ENCODE peak calls at places on chromosomes 2 and 18, in five cellular contexts. T is GM23248, R is neural progenitor cell, N is HCT116, E is hepatocyte. P is an unnamed sample.

GRCh38 chr2:26033270-26033768 is 565 bp upstream of the RAB10 start:
- DNase-seq in R (peak), E (peak), N (peak), T (peak), P (peak)

GRCh38 chr2:240916571-240917008 is 10.5 kb downstream of the CROCC2 start:
- DNase-seq in E (peak), T (peak), R (peak), N (no peak), P (peak)

GRCh38 chr18:23761941-23762340 is 72.7 kb downstream of the LAMA3 start:
- DNase-seq in E (no peak), R (no peak), T (no peak), N (no peak), P (no peak)

GRCh38 chr2:143635302-143635701 is 506.1 kb downstream of the ARHGAP15 start:
- DNase-seq in N (no peak), R (no peak), T (no peak), E (no peak), P (no peak)

GRCh38 chr2:216664593-216665034 is 30.7 kb downstream of the IGFBP5 start:
- DNase-seq in T (peak), N (no peak), R (peak), E (peak), P (peak)

GRCh38 chr18:33821503-33821902 is 243.5 kb downstream of the ASXL3 start:
- DNase-seq in E (peak), T (peak), R (no peak), N (no peak), P (peak)

GRCh38 chr2:232871835-232872736 is 2.0 kb downstream of the SNORC start:
- DNase-seq in N (no peak), T (no peak), E (no peak), R (no peak), P (no peak)

GRCh38 chr2:107721581-107721980 is 105.1 kb upstream of the RGPD4 start:
- DNase-seq in E (no peak), R (no peak), N (no peak), T (no peak), P (no peak)

GRCh38 chr2:239298126-239298804 is 102.6 kb downstream of the HDAC4 start:
- DNase-seq in T (peak), N (no peak), E (no peak), R (no peak), P (peak)

DNA sequence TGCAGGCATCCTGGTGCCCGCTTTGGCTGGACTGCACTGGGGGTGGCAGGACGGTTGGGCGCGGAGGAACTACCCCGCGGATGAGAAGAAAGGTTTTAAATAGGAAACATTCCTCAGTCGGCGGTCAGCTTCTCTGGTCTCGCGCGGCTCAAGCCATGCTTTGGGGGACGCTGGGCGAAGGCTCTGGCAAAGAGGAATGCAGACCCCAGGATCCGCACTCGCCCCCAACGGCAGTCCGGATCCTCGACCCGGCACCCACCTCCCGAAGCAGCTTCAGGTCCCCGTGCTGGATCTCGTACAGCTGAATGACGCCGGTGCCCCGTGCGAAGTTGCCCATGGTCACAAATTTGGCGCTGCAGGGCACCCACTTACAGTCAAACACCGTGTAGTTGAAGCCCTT is 686 bp upstream of the PNO1 start:
- DNase-seq in N (no peak), T (peak), E (no peak), R (peak), P (no peak)
- TF ChIP-seq EZH2phosphoT487 in N (no peak), T (no peak), E (no peak), R (no peak), P (no peak)

GRCh38 chr18:75057169-75057789 is 151.7 kb downstream of the PTGR3 start:
- DNase-seq in R (peak), T (no peak), N (no peak), E (no peak), P (no peak)
- H2AFZ ChIP-seq in R (no peak), T (no peak), N (no peak), E (no peak), P (no peak)

GRCh38 chr2:101124684-101125366 is 26.4 kb downstream of the TBC1D8 start:
- DNase-seq in R (no peak), T (peak), N (peak), E (peak), P (peak)
- H3K4me3 ChIP-seq in R (no peak), T (peak), N (peak), E (no peak), P (peak)

GRCh38 chr18:48153641-48154481 is 223.4 kb upstream of the SMAD2 start:
- DNase-seq in T (peak), E (no peak), R (no peak), N (no peak), P (peak)
- TF ChIP-seq EZH2phosphoT487 in T (no peak), E (no peak), R (no peak), N (no peak), P (no peak)

GRCh38 chr2:97661927-97662326 is 1.9 kb downstream of the ACTR1B start:
- DNase-seq in R (no peak), E (no peak), N (no peak), T (no peak), P (no peak)

GRCh38 chr2:97663962-97664635 is at the start of gene ACTR1B:
- DNase-seq in T (peak), N (peak), R (peak), E (peak), P (peak)

GRCh38 chr2:97663626-97663961 is 250 bp downstream of the ACTR1B start:
- DNase-seq in R (no peak), T (no peak), N (no peak), E (no peak), P (no peak)

GRCh38 chr2:97662386-97662894 is 1.4 kb downstream of the ACTR1B start:
- DNase-seq in T (no peak), R (peak), E (no peak), N (no peak), P (no peak)

GRCh38 chr2:97662895-97663625 is 784 bp downstream of the ACTR1B start:
- DNase-seq in T (peak), E (peak), N (no peak), R (peak), P (peak)
- H2AFZ ChIP-seq in T (peak), E (peak), N (no peak), R (peak), P (peak)

GRCh38 chr2:99821572-99822369 is 320.6 kb downstream of the AFF3 start:
- DNase-seq in N (no peak), E (no peak), T (peak), R (no peak), P (peak)

GRCh38 chr2:99816908-99817307 is 325.5 kb downstream of the AFF3 start:
- DNase-seq in E (no peak), N (no peak), T (no peak), R (no peak), P (peak)

GRCh38 chr2:99818842-99819241 is 323.5 kb downstream of the AFF3 start:
- DNase-seq in E (no peak), N (peak), T (peak), R (no peak), P (peak)

GRCh38 chr2:99821039-99821438 is 321.4 kb downstream of the AFF3 start:
- DNase-seq in R (no peak), N (peak), T (no peak), E (no peak), P (peak)

DNA sequence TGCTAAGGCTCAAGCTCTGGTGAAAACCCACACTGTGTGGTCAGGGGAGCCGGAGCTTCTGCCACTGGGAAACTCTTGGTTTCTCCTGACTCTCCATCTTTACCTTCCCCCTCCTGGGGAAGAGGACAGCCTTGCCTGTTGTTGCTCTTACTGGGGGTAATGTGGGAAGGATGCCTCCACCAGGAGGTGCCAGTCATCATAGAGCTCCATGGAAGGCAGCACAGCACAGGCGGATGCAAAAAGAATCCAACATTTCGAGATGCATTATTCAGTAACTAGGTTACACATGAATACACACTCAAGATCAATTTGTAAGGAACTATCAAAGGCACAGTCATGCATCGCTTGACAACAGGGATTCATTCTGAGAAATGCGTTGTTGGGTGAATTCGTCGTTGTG is 322.6 kb downstream of the AFF3 start:
- DNase-seq in N (no peak), R (peak), E (no peak), T (no peak), P (peak)
- H3K4me3 ChIP-seq in N (no peak), R (no peak), E (no peak), T (no peak), P (no peak)

DNA sequence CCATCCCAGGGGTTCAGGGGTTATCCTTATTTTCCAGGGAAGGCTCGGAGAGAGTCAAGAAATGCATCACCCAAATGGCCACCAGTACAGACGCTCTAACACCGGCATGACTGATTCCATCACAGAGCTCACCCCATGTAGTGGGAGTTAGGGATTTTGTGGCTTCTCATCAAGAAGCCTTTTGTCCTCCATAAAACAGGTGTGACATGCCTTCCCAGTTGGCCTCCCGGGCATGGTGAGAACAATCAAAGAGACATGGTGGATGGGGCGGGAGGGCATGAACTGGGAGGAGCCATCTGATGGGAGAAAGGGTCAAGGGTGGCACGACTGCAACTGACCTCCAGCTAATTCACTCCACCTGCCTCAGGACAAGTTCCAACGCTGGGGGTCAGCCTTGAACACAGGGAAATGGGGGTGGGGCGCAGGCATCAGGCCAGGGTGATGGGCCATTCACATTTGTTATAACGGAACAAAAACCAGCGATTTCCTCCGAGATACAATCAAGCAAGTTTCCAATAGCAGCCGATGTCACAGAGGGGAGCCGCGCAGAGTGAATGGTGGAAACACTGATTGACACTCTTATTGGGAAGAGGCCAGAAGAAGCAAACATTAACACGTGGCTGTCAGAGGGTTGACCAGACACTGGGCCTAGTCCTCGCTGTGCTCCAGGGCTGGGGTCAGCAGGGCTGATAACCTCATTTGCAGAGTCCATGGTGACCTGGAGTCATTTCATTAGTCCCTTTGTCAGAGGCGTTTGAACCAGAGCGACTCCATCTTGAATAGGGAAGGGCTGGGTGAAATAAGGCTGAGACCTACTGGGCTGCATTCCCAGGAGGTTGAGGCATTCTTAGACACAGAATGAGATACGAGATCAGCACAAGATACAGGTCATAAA is 80.5 kb upstream of the HPCAL1 start:
- DNase-seq in R (no peak), T (no peak), E (no peak), N (no peak), P (no peak)
- TF ChIP-seq EZH2phosphoT487 in R (no peak), T (no peak), E (no peak), N (no peak), P (no peak)

DNA sequence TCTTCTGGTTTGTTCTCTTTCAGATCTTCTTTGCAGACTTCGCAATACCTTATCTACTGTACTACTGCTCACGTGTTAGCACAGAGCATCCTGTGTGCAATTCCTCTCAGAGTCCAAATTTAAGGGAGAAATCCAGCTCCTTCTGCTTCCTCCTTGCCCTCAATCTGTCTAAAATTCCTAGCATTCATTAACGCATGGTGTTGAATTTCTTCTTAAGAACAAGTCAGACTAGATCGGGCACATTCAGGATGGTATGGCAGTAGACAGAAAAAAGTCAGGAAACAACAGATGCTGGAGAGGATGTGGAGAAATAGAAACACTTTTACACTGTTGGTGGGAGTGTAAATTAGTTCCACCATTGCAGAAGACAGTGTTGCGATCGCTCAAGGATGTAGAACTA is 206.1 kb upstream of the CDH7 start:
- DNase-seq in N (no peak), R (no peak), E (no peak), T (no peak), P (peak)
- H2AFZ ChIP-seq in N (no peak), R (no peak), E (no peak), T (no peak), P (no peak)

DNA sequence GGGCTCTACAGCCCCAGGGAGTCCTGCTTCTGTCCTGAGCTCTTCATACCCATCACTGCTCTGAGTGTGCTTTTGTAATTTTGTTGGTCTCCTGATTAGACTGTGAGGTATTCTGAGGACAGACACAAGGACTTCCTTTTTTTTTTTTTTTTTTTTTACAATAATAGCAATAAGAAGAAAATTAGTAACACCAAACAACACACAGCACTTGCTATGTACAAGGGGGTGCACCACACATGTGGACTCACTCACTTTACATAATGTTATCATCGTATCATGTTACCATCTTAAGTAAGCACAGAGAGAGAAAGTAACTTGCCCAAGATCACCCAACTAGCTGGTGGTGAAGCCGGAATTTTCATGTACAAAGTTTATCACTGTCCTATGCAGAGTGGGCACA is 34.5 kb downstream of the MBP start:
- DNase-seq in N (no peak), T (peak), E (no peak), R (no peak), P (no peak)
- H3K4me3 ChIP-seq in N (no peak), T (no peak), E (no peak), R (no peak), P (no peak)

GRCh38 chr18:36440614-36441013 is 143.1 kb downstream of the FHOD3 start:
- DNase-seq in N (no peak), T (peak), E (no peak), R (no peak), P (no peak)
- TF ChIP-seq EZH2phosphoT487 in N (no peak), T (no peak), E (no peak), R (no peak), P (no peak)

P was measured in PC-3.